ENCODE peak calls at places on chromosomes 4 and X, in ten cellular contexts. I is psoas muscle, T is A549, W is neural progenitor cell, K is uterus, G is suprapubic skin, P is Peyer's patch, R is HCT116, H is body of pancreas, L is fibroblast of lung. D is an unnamed sample.
A peak's percentile ranks its signal among the peaks of the same experiment; 100 is the strongest.

GRCh38 chrX:72027024-72027913 is 104.4 kb downstream of the RTL5 start:
- DNase-seq in I (no peak), K (no peak), T (no peak), H (no peak), L (no peak), W (no peak), R (no peak), G (no peak), P (no peak), D (no peak)

GRCh38 chr4:42671431-42672194 is 14.7 kb upstream of the ATP8A1 start:
- DNase-seq in G (no peak), H (no peak), K (no peak), I (no peak), P (peak; percentile 41), T (no peak), W (no peak), L (no peak), R (no peak), D (no peak)

GRCh38 chrX:68504237-68504636 is 5.4 kb downstream of the YIPF6 start:
- DNase-seq in W (no peak), I (no peak), P (no peak), G (no peak), L (peak; percentile 78), R (no peak), K (no peak), T (peak; percentile 16), H (no peak), D (no peak)

GRCh38 chrX:136687457-136687856 is 39.5 kb downstream of the CD40LG start:
- DNase-seq in R (no peak), P (no peak), I (no peak), H (no peak), L (no peak), T (no peak), K (no peak), G (no peak), W (no peak), D (no peak)

GRCh38 chrX:13371191-13371590 is 51.3 kb upstream of the ATXN3L start:
- DNase-seq in P (no peak), G (no peak), I (no peak), K (no peak), R (no peak), T (no peak), L (peak; percentile 42), W (no peak), H (no peak), D (no peak)

GRCh38 chr4:106172846-106173245 is 143.2 kb downstream of the TBCK start:
- DNase-seq in W (no peak), K (no peak), R (no peak), P (no peak), H (no peak), G (no peak), I (no peak), T (no peak), L (no peak), D (no peak)

GRCh38 chr4:83114576-83114975 is at the start of gene PLAC8:
- DNase-seq in I (no peak), H (no peak), G (no peak), T (no peak), W (no peak), K (no peak), R (no peak), P (peak; percentile 80), L (peak; percentile 33), D (no peak)

GRCh38 chrX:133892337-133892736 is 93.1 kb downstream of the GPC3 start:
- DNase-seq in P (no peak), W (peak; percentile 45), K (no peak), I (no peak), G (no peak), L (no peak), T (no peak), R (no peak), H (no peak), D (no peak)

GRCh38 chr4:184112006-184112550 is 105.6 kb downstream of the ENPP6 start:
- DNase-seq in T (no peak), R (no peak), H (no peak), I (no peak), G (no peak), K (no peak), P (no peak), W (no peak), L (no peak), D (no peak)

GRCh38 chrX:48897157-48897620 is 379 bp downstream of the TIMM17B start:
- DNase-seq in T (peak; percentile 63), I (peak; percentile 81), L (peak; percentile 72), H (peak; percentile 83), P (peak; percentile 63), K (peak; percentile 82), G (peak; percentile 87), W (peak; percentile 92), R (peak; percentile 70), D (peak; percentile 87)

GRCh38 chr4:95548738-95549245 is at the start of gene UNC5C:
- DNase-seq in P (no peak), T (no peak), L (peak; percentile 84), G (peak; percentile 75), W (peak; percentile 83), K (peak; percentile 83), H (peak; percentile 24), R (no peak), I (peak; percentile 60), D (no peak)

DNA sequence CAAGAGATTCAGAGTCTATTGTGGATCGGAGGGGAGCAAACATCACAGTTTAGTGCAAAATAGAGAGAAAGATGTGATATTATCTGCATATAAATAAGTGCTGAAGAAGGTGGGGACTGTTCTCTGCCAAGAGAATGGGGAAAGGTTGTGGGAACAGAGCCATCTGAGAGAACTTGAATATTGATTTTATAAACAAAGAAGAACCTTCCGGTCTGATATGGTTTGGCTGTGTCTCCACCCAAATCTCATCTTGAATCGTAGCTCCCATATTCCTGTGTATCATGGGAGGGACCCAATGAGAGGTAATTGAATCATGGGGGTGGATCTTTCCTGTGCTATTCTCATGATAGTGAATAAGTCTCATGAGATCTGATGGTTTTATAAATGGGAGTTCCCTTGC is 30.1 kb downstream of the CXCL1 start:
- DNase-seq in G (no peak), L (no peak), K (no peak), P (no peak), W (no peak), R (no peak), H (no peak), T (no peak), I (no peak), D (no peak)
- H3K4me1 ChIP-seq in G (peaks cover 12% of the 10 kb centered on the region), L (peaks cover 4% of the 10 kb centered on the region), K (no peaks in the 10 kb centered on the region), P (no peaks in the 10 kb centered on the region), W (no peaks in the 10 kb centered on the region), R (no peaks in the 10 kb centered on the region), H (peaks cover 24% of the 10 kb centered on the region), T (peaks cover 6% of the 10 kb centered on the region), I (no peaks in the 10 kb centered on the region), D (no peaks in the 10 kb centered on the region)

GRCh38 chrX:131040781-131041180 is 17.4 kb upstream of the ARHGAP36 start:
- DNase-seq in K (no peak), H (no peak), W (no peak), R (no peak), I (no peak), G (no peak), L (no peak), P (no peak), T (no peak), D (no peak)

GRCh38 chrX:131046596-131046995 is 11.6 kb upstream of the ARHGAP36 start:
- DNase-seq in R (no peak), T (no peak), P (no peak), G (no peak), H (no peak), K (no peak), I (no peak), L (no peak), W (no peak), D (no peak)

GRCh38 chrX:131041652-131042051 is 16.5 kb upstream of the ARHGAP36 start:
- DNase-seq in K (no peak), W (no peak), T (no peak), P (no peak), L (no peak), H (no peak), G (no peak), R (no peak), I (no peak), D (no peak)

DNA sequence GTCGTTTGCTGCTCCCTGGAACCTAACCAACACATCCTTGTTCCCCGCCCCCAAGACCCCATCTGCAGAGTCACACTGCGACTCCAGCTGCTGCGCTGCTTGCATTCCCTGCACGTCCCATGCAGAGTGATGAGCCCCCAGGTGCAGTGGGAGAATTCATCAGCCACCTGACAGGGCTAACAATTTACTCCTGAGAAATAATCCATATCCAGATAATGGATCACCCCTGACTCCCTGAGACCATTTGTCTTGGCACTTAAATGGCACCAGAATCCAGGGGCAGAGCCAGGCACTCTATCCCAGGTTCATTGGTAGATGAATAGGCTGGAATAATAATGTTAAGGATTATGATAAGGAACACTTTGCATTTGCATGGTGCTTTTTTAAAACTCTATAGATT is 12.4 kb upstream of the ARHGAP36 start:
- DNase-seq in H (no peak), K (no peak), R (no peak), L (no peak), T (no peak), P (no peak), G (no peak), I (no peak), W (no peak), D (no peak)
- H3K4me3 ChIP-seq in H (no peak overlapping the region), K (no peak overlapping the region), R (no peak overlapping the region), L (no peak overlapping the region), T (no peak overlapping the region), P (no peak overlapping the region), G (no peak overlapping the region), I (no peak overlapping the region), W (no peak overlapping the region), D (no peak overlapping the region)

GRCh38 chrX:120793098-120793497 is 82.6 kb downstream of the CT47B1 start:
- DNase-seq in W (no peak), I (no peak), R (no peak), H (no peak), T (no peak), K (no peak), P (no peak), G (no peak), L (no peak), D (no peak)

GRCh38 chrX:120794525-120794975 is 81.1 kb downstream of the CT47B1 start:
- DNase-seq in I (no peak), T (no peak), R (no peak), L (peak; percentile 63), K (no peak), G (no peak), W (no peak), H (no peak), P (no peak), D (no peak)

GRCh38 chrX:120790552-120790951 is 85.1 kb downstream of the CT47B1 start:
- DNase-seq in H (no peak), T (no peak), R (no peak), I (no peak), K (no peak), L (no peak), P (no peak), G (no peak), W (no peak), D (no peak)

GRCh38 chrX:120790118-120790517 is 85.5 kb downstream of the CT47B1 start:
- DNase-seq in L (peak; percentile 68), P (no peak), K (peak; percentile 51), G (no peak), H (peak; percentile 69), I (no peak), R (peak; percentile 38), W (peak; percentile 78), T (peak; percentile 33), D (peak; percentile 82)

GRCh38 chrX:120791013-120791643 is 84.5 kb downstream of the CT47B1 start:
- DNase-seq in L (peak; percentile 79), G (no peak), P (no peak), H (peak; percentile 87), R (peak; percentile 19), T (no peak), I (peak; percentile 54), W (no peak), K (peak; percentile 50), D (peak; percentile 52)
- TF ChIP-seq CTCF in L (no peak), G (no peak), P (no peak), H (no peak), R (no peak), T (no peak), I (no peak), W (no peak), K (no peak), D (no peak)

GRCh38 chr4:80208606-80209005 is 11.3 kb downstream of the PRDM8 start:
- DNase-seq in K (no peak), H (no peak), T (no peak), W (no peak), I (no peak), G (no peak), R (no peak), P (no peak), L (no peak), D (no peak)
- H3K4me1 ChIP-seq in K (no peaks in the 10 kb centered on the region), H (peaks cover 26% of the 10 kb centered on the region), T (no peaks in the 10 kb centered on the region), W (peaks cover 7% of the 10 kb centered on the region), I (no peaks in the 10 kb centered on the region), G (no peaks in the 10 kb centered on the region), R (no peaks in the 10 kb centered on the region), P (no peaks in the 10 kb centered on the region), L (peaks cover 5% of the 10 kb centered on the region), D (no peaks in the 10 kb centered on the region)